ENCODE peak calls at places on chromosomes 11 and 22, in seven cellular contexts. H is left lung; T is A549; J is fibroblast of mammary gland; U is stimulated activated CD4-positive, alpha-beta T cell treated with anti-CD3 and anti-CD28 coated beads, TNF-alpha, amount 100 ng/mL, for 1 hour; D is left ventricle myocardium inferior; R is naive thymus-derived CD8-positive, alpha-beta T cell. E is an unnamed sample.

GRCh38 chr11:15947681-15948648 is 408.4 kb downstream of the SOX6 start:
- DNase-seq in H (no peak), T (no peak), J (no peak), U (no peak), D (no peak), R (no peak), E (no peak)

GRCh38 chr11:113189909-113190667 is 124.3 kb upstream of the TTC12 start:
- DNase-seq in H (no peak), T (peak), J (peak), U (no peak), D (peak), R (no peak), E (no peak)

GRCh38 chr11:117187428-117187798 is 8.9 kb downstream of the SIDT2 start:
- DNase-seq in H (peak), T (no peak), J (no peak), U (no peak), D (no peak), R (no peak), E (no peak)

GRCh38 chr22:46953968-46954755 is 191.7 kb downstream of the TBC1D22A start:
- DNase-seq in H (no peak), T (no peak), J (no peak), U (no peak), D (no peak), R (no peak), E (no peak)

GRCh38 chr11:124629961-124630360 is 7.3 kb downstream of the TBRG1 start:
- DNase-seq in H (no peak), T (no peak), J (no peak), U (no peak), D (no peak), R (no peak), E (no peak)

GRCh38 chr11:73266644-73267015 is 5.5 kb upstream of the P2RY6 start:
- DNase-seq in H (peak), T (no peak), J (no peak), U (no peak), D (no peak), R (no peak), E (no peak)

GRCh38 chr11:118663381-118663780 is 16.1 kb downstream of the TREH start:
- DNase-seq in H (no peak), T (no peak), J (no peak), U (no peak), D (no peak), R (no peak), E (no peak)

GRCh38 chr22:19148417-19149046 is 1.6 kb downstream of the GSC2 start:
- DNase-seq in H (peak), T (no peak), J (no peak), U (no peak), D (no peak), R (no peak), E (no peak)

GRCh38 chr22:25143161-25144076 is 56.2 kb upstream of the CRYBB3 start:
- DNase-seq in H (no peak), T (no peak), J (no peak), U (no peak), D (no peak), R (no peak), E (no peak)